ENCODE peak calls at places on chromosomes 3 and 15, in five cellular contexts. J, L, U, D and A are unnamed samples.
A peak's percentile ranks its signal among the peaks of the same experiment; 100 is the strongest.

GRCh38 chr15:53811530-53811929 is 52.1 kb upstream of the WDR72 start:
- DNase-seq in J (no peak), L (peak; percentile 7), U (no peak), D (no peak), A (peak; percentile 39)

GRCh38 chr15:78079296-78080087 is 2.0 kb upstream of the TBC1D2B start:
- DNase-seq in J (no peak), L (no peak), U (no peak), D (no peak), A (no peak)

GRCh38 chr3:54862526-54862925 is 65.3 kb downstream of the LRTM1 start:
- DNase-seq in J (no peak), L (no peak), U (no peak), D (no peak), A (no peak)

GRCh38 chr15:36495464-36495863 is 84.0 kb upstream of the CDIN1 start:
- DNase-seq in J (no peak), L (no peak), U (no peak), D (no peak), A (no peak)

GRCh38 chr3:157499342-157499963 is 3.8 kb downstream of the VEPH1 start:
- DNase-seq in J (no peak), L (peak; percentile 48), U (peak; percentile 89), D (no peak), A (no peak)

GRCh38 chr15:31273258-31273941 is 53.2 kb upstream of the KLF13 start:
- DNase-seq in J (no peak), L (no peak), U (no peak), D (no peak), A (no peak)

GRCh38 chr3:183794452-183794851 is 30.9 kb downstream of the MAP6D1 start:
- DNase-seq in J (no peak), L (no peak), U (no peak), D (no peak), A (no peak)

GRCh38 chr15:40034186-40034946 is 4.6 kb downstream of the SRP14 start:
- DNase-seq in J (no peak), L (no peak), U (no peak), D (no peak), A (no peak)

GRCh38 chr3:5205165-5205941 is 17.8 kb downstream of the EDEM1 start:
- DNase-seq in J (no peak), L (no peak), U (no peak), D (no peak), A (no peak)

GRCh38 chr15:67335534-67336222 is 81.1 kb downstream of the IQCH start:
- DNase-seq in J (no peak), L (no peak), U (no peak), D (no peak), A (no peak)

GRCh38 chr15:87731630-87732029 is 524.9 kb downstream of the NTRK3 start:
- DNase-seq in J (no peak), L (no peak), U (no peak), D (no peak), A (no peak)

GRCh38 chr15:25717861-25718504 is 145.1 kb downstream of the ATP10A start:
- DNase-seq in J (no peak), L (no peak), U (no peak), D (no peak), A (no peak)

GRCh38 chr3:19576343-19576742 is 357.7 kb downstream of the EFHB start:
- DNase-seq in J (no peak), L (no peak), U (no peak), D (no peak), A (no peak)

GRCh38 chr3:60192297-60193114 is 1058.7 kb downstream of the FHIT start:
- DNase-seq in J (no peak), L (no peak), U (no peak), D (no peak), A (no peak)

GRCh38 chr15:43509923-43510229 is 7.5 kb upstream of the MAP1A start:
- DNase-seq in J (no peak), L (no peak), U (no peak), D (no peak), A (no peak)

GRCh38 chr3:170528731-170529130 is 57.1 kb downstream of the SLC7A14 start:
- DNase-seq in J (no peak), L (no peak), U (no peak), D (no peak), A (no peak)

GRCh38 chr3:119831941-119832371 is 50.1 kb downstream of the NR1I2 start:
- DNase-seq in J (no peak), L (no peak), U (no peak), D (no peak), A (peak; percentile 35)

GRCh38 chr3:111738238-111738637 is 120.8 kb upstream of the PHLDB2 start:
- DNase-seq in J (no peak), L (no peak), U (no peak), D (no peak), A (no peak)

GRCh38 chr15:67783303-67783702 is 42.0 kb upstream of the SKOR1 start:
- DNase-seq in J (no peak), L (no peak), U (no peak), D (no peak), A (no peak)

GRCh38 chr3:43995078-43995928 is 246.4 kb upstream of the TOPAZ1 start:
- DNase-seq in J (no peak), L (no peak), U (peak; percentile 78), D (no peak), A (no peak)

GRCh38 chr3:157393076-157393475 is 43.6 kb upstream of the PTX3 start:
- DNase-seq in J (no peak), L (no peak), U (no peak), D (no peak), A (no peak)

GRCh38 chr3:121243208-121243607 is 302.6 kb downstream of the POLQ start:
- DNase-seq in J (no peak), L (no peak), U (no peak), D (no peak), A (no peak)

GRCh38 chr15:49895337-49896223 is 223.5 kb downstream of the ATP8B4 start:
- DNase-seq in J (no peak), L (no peak), U (no peak), D (no peak), A (no peak)

GRCh38 chr3:45756055-45756454 is 40.3 kb downstream of the SLC6A20 start:
- DNase-seq in J (no peak), L (no peak), U (no peak), D (no peak), A (no peak)

GRCh38 chr3:187197255-187197654 is at the start of gene RTP1:
- DNase-seq in J (no peak), L (no peak), U (no peak), D (no peak), A (no peak)